ENCODE peak calls at places on chromosomes 2 and 18, in five cellular contexts. S, Z, W, H and R are unnamed samples.

GRCh38 chr2:215796160-215796559 is 217.2 kb downstream of the MREG start:
- DNase-seq in H (no peak), W (no peak), Z (no peak), S (no peak), R (no peak)

GRCh38 chr18:63962137-63962536 is 7.7 kb upstream of the SERPINB8 start:
- DNase-seq in Z (no peak), W (no peak), H (no peak), S (no peak), R (no peak)

GRCh38 chr2:174985624-174986023 is 19.6 kb downstream of the CHN1 start:
- DNase-seq in S (peak; percentile 8), Z (no peak), H (no peak), W (no peak), R (no peak)

GRCh38 chr2:207111757-207112156 is 54.0 kb downstream of the KLF7 start:
- DNase-seq in H (no peak), S (no peak), W (no peak), Z (no peak), R (no peak)

GRCh38 chr2:152647417-152648010 is 69.7 kb downstream of the PRPF40A start:
- DNase-seq in H (no peak), Z (no peak), S (no peak), W (no peak), R (no peak)

GRCh38 chr2:234556848-234557573 is 60.1 kb upstream of the ARL4C start:
- DNase-seq in S (no peak), W (no peak), H (no peak), Z (no peak), R (no peak)

GRCh38 chr18:24026457-24026856 is 11.9 kb downstream of the TTC39C start:
- DNase-seq in W (no peak), H (no peak), Z (no peak), S (no peak), R (no peak)

GRCh38 chr18:27412551-27412950 is 227.4 kb upstream of the CHST9 start:
- DNase-seq in W (no peak), Z (no peak), S (no peak), H (no peak), R (no peak)

GRCh38 chr2:209663149-209663548 is 108.5 kb upstream of the UNC80 start:
- DNase-seq in Z (peak; percentile 19), H (peak; percentile 5), S (peak; percentile 6), W (no peak), R (no peak)

GRCh38 chr2:121186261-121186660 is 98.7 kb downstream of the TFCP2L1 start:
- DNase-seq in Z (no peak), S (no peak), H (no peak), W (no peak), R (no peak)

GRCh38 chr2:215728504-215729065 is 284.8 kb downstream of the MREG start:
- DNase-seq in W (no peak), Z (no peak), H (no peak), S (no peak), R (no peak)

GRCh38 chr2:137420744-137421143 is 543.5 kb upstream of the HNMT start:
- DNase-seq in S (no peak), W (no peak), H (peak; percentile 6), Z (no peak), R (no peak)

GRCh38 chr2:133566967-133567645 is 1.2 kb downstream of the NCKAP5 start:
- DNase-seq in W (no peak), S (no peak), H (no peak), Z (peak; percentile 12), R (no peak)

GRCh38 chr2:151760139-151760650 is 25.9 kb upstream of the NEB start:
- DNase-seq in H (no peak), Z (no peak), W (no peak), S (no peak), R (no peak)

GRCh38 chr2:19574788-19575260 is 216.4 kb upstream of the OSR1 start:
- DNase-seq in H (no peak), S (no peak), W (no peak), Z (no peak), R (no peak)

GRCh38 chr2:149134335-149134923 is 95.9 kb downstream of the LYPD6B start:
- DNase-seq in W (no peak), H (no peak), Z (no peak), S (no peak), R (no peak)

GRCh38 chr2:168190590-168191336 is 56.6 kb downstream of the STK39 start:
- DNase-seq in S (no peak), H (no peak), Z (no peak), W (no peak), R (no peak)

GRCh38 chr2:188665196-188665595 is 309.0 kb upstream of the COL3A1 start:
- DNase-seq in W (no peak), Z (no peak), H (no peak), S (no peak), R (no peak)

GRCh38 chr2:99066602-99067001 is 74.9 kb upstream of the C2orf15 start:
- DNase-seq in Z (no peak), S (peak; percentile 9), W (no peak), H (peak; percentile 20), R (no peak)

GRCh38 chr2:239195318-239195871 is 205.4 kb downstream of the HDAC4 start:
- DNase-seq in S (no peak), H (no peak), Z (peak; percentile 53), W (no peak), R (no peak)

GRCh38 chr2:38697116-38697840 is 31.4 kb downstream of the GALM start:
- DNase-seq in W (no peak), Z (peak; percentile 9), S (no peak), H (no peak), R (no peak)

GRCh38 chr2:19235308-19235707 is 123.1 kb downstream of the OSR1 start:
- DNase-seq in H (no peak), S (no peak), W (no peak), Z (no peak), R (no peak)

GRCh38 chr2:145846986-145847385 is 1327.1 kb upstream of the ZEB2 start:
- DNase-seq in Z (no peak), S (no peak), W (no peak), H (no peak), R (no peak)

GRCh38 chr2:70759446-70759845 is 8.6 kb downstream of the ADD2 start:
- DNase-seq in H (no peak), Z (no peak), S (no peak), W (no peak), R (no peak)

GRCh38 chr2:142880275-142880674 is 2.8 kb downstream of the KYNU start:
- DNase-seq in W (no peak), Z (no peak), S (no peak), H (no peak), R (no peak)

GRCh38 chr18:36035253-36035652 is 32.1 kb downstream of the RPRD1A start:
- DNase-seq in S (no peak), W (no peak), H (no peak), Z (no peak), R (no peak)

GRCh38 chr2:143161982-143162837 is 33.0 kb downstream of the ARHGAP15 start:
- DNase-seq in W (peak; percentile 59), S (peak; percentile 79), H (peak; percentile 44), Z (peak; percentile 13), R (peak; percentile 22)

GRCh38 chr2:71715241-71715750 is 261.9 kb downstream of the DYSF start:
- DNase-seq in S (no peak), W (no peak), H (no peak), Z (no peak), R (no peak)

GRCh38 chr2:1282552-1282951 is 130.7 kb upstream of the TPO start:
- DNase-seq in S (no peak), H (no peak), W (no peak), Z (peak; percentile 11), R (no peak)

GRCh38 chr2:160352492-160352891 is 141.1 kb downstream of the RBMS1 start:
- DNase-seq in H (no peak), Z (no peak), S (no peak), W (no peak), R (no peak)

GRCh38 chr18:35835366-35835765 is 137.1 kb upstream of the RMP24 start:
- DNase-seq in W (no peak), S (no peak), Z (no peak), H (no peak), R (no peak)

GRCh38 chr2:134433934-134434333 is 180.1 kb downstream of the MGAT5 start:
- DNase-seq in H (no peak), W (no peak), Z (no peak), S (no peak), R (no peak)

GRCh38 chr18:9038277-9038871 is 64.1 kb upstream of the NDUFV2 start:
- DNase-seq in W (no peak), S (no peak), Z (no peak), H (no peak), R (no peak)

GRCh38 chr18:24111936-24112335 is 26.9 kb upstream of the CABYR start:
- DNase-seq in Z (no peak), W (no peak), S (no peak), H (no peak), R (no peak)

GRCh38 chr2:96214554-96214953 is 5.9 kb upstream of the STARD7 start:
- DNase-seq in S (no peak), H (no peak), W (no peak), Z (no peak), R (no peak)

GRCh38 chr2:233076749-233077148 is 16.6 kb downstream of the INPP5D start:
- DNase-seq in W (no peak), Z (no peak), H (no peak), S (no peak), R (no peak)

GRCh38 chr18:11981633-11982366 is 493 bp downstream of the IMPA2 start:
- DNase-seq in S (no peak), H (peak; percentile 46), Z (no peak), W (peak; percentile 32), R (no peak)

GRCh38 chr2:149330127-149331022 is at the start of gene LYPD6:
- DNase-seq in H (peak; percentile 76), Z (peak; percentile 40), S (peak; percentile 44), W (no peak), R (no peak)

GRCh38 chr2:223943561-223944008 is 1.6 kb downstream of the WDFY1 start:
- DNase-seq in W (no peak), S (no peak), Z (no peak), H (no peak), R (no peak)